ENCODE peak calls at places on chromosomes 1 and 21, in seven cellular contexts. L is kidney epithelial cell, U is GM13977, K is colonic mucosa, O is ovary, R is OCI-LY7, G is BE2C. T is an unnamed sample.

GRCh38 chr1:13687361-13687760 is 12.6 kb upstream of the PRDM2 start:
- DNase-seq in L (no peak), U (no peak), K (no peak), O (no peak), R (peak), G (no peak), T (no peak)

GRCh38 chr1:184075040-184076029 is 23.8 kb downstream of the TSEN15 start:
- DNase-seq in L (no peak), U (peak), K (peak), O (peak), R (peak), G (peak), T (no peak)

GRCh38 chr1:37931148-37931492 is 15.7 kb downstream of the INPP5B start:
- DNase-seq in L (no peak), U (no peak), K (peak), O (no peak), R (no peak), G (no peak), T (no peak)

GRCh38 chr1:7679873-7680790 is 91.0 kb upstream of the VAMP3 start:
- DNase-seq in L (no peak), U (peak), K (peak), O (peak), R (no peak), G (peak), T (peak)

GRCh38 chr1:209655832-209656231 is 3.6 kb upstream of the LAMB3 start:
- DNase-seq in L (no peak), U (no peak), K (peak), O (no peak), R (no peak), G (no peak), T (no peak)

GRCh38 chr21:16821588-16821987 is 691.3 kb upstream of the CXADR start:
- DNase-seq in L (no peak), U (no peak), K (no peak), O (no peak), R (no peak), G (no peak), T (no peak)

GRCh38 chr1:72280714-72281113 is 1.6 kb downstream of the NEGR1 start:
- DNase-seq in L (no peak), U (no peak), K (no peak), O (no peak), R (no peak), G (no peak), T (no peak)

GRCh38 chr1:152044386-152044785 is 7.6 kb upstream of the S100A11 start:
- DNase-seq in L (no peak), U (no peak), K (no peak), O (no peak), R (no peak), G (no peak), T (no peak)

GRCh38 chr1:117346206-117346928 is 20.9 kb upstream of the MAN1A2 start:
- DNase-seq in L (no peak), U (no peak), K (no peak), O (no peak), R (no peak), G (no peak), T (no peak)

GRCh38 chr21:14762734-14763694 is 216.9 kb upstream of the SAMSN1 start:
- DNase-seq in L (no peak), U (peak), K (no peak), O (no peak), R (peak), G (no peak), T (no peak)

GRCh38 chr1:168106274-168106673 is 30.5 kb downstream of the GPR161 start:
- DNase-seq in L (no peak), U (no peak), K (no peak), O (no peak), R (no peak), G (no peak), T (no peak)

GRCh38 chr1:72891976-72892375 is 609.6 kb upstream of the NEGR1 start:
- DNase-seq in L (no peak), U (no peak), K (no peak), O (no peak), R (no peak), G (no peak), T (no peak)

GRCh38 chr1:87327362-87328120 is 1.1 kb upstream of the LMO4 start:
- DNase-seq in L (no peak), U (no peak), K (no peak), O (no peak), R (no peak), G (no peak), T (no peak)

GRCh38 chr1:83766182-83766825 is 232.6 kb downstream of the TTLL7 start:
- DNase-seq in L (no peak), U (no peak), K (no peak), O (no peak), R (peak), G (no peak), T (no peak)

GRCh38 chr1:54256756-54257155 is 56.8 kb downstream of the MRPL37 start:
- DNase-seq in L (no peak), U (no peak), K (no peak), O (no peak), R (no peak), G (no peak), T (peak)

GRCh38 chr1:219659682-219660081 is 46.8 kb upstream of the ZC3H11B start:
- DNase-seq in L (no peak), U (no peak), K (no peak), O (no peak), R (no peak), G (no peak), T (no peak)

GRCh38 chr1:172135076-172135672 is 285.3 kb upstream of the C1orf105 start:
- DNase-seq in L (no peak), U (no peak), K (no peak), O (no peak), R (peak), G (no peak), T (no peak)

GRCh38 chr1:203926025-203926540 is 64.7 kb downstream of the SNRPE start:
- DNase-seq in L (no peak), U (no peak), K (no peak), O (no peak), R (no peak), G (no peak), T (no peak)

GRCh38 chr1:160081261-160081936 is at the start of gene KCNJ9:
- DNase-seq in L (no peak), U (no peak), K (no peak), O (no peak), R (no peak), G (no peak), T (peak)

GRCh38 chr1:155253208-155253607 is 2.1 kb downstream of the ENTREP3 start:
- DNase-seq in L (no peak), U (no peak), K (no peak), O (no peak), R (no peak), G (no peak), T (no peak)

GRCh38 chr21:34603710-34604057 is 11.2 kb downstream of the RCAN1 start:
- DNase-seq in L (no peak), U (no peak), K (no peak), O (no peak), R (no peak), G (no peak), T (no peak)

GRCh38 chr1:224800486-224801119 is 128.9 kb upstream of the DNAH14 start:
- DNase-seq in L (no peak), U (no peak), K (no peak), O (no peak), R (no peak), G (no peak), T (peak)

GRCh38 chr21:24210130-24210529 is 1397.2 kb downstream of the MRPL39 start:
- DNase-seq in L (no peak), U (no peak), K (no peak), O (no peak), R (no peak), G (no peak), T (no peak)

GRCh38 chr1:198856601-198857000 is 217.8 kb downstream of the PTPRC start:
- DNase-seq in L (no peak), U (no peak), K (no peak), O (no peak), R (no peak), G (no peak), T (no peak)

GRCh38 chr1:152479792-152480595 is 30.6 kb upstream of the LCE5A start:
- DNase-seq in L (no peak), U (peak), K (peak), O (peak), R (peak), G (peak), T (peak)

GRCh38 chr1:239361403-239361802 is 25.0 kb upstream of the CHRM3 start:
- DNase-seq in L (peak), U (no peak), K (no peak), O (no peak), R (no peak), G (no peak), T (no peak)

GRCh38 chr1:31849653-31850052 is 33.8 kb upstream of the SPOCD1 start:
- DNase-seq in L (no peak), U (no peak), K (no peak), O (no peak), R (no peak), G (no peak), T (no peak)

GRCh38 chr1:44976252-44976651 is 10.1 kb downstream of the EIF2B3 start:
- DNase-seq in L (no peak), U (no peak), K (no peak), O (no peak), R (no peak), G (no peak), T (no peak)

GRCh38 chr1:245180496-245180895 is 25.7 kb downstream of the KIF26B start:
- DNase-seq in L (no peak), U (no peak), K (no peak), O (no peak), R (no peak), G (no peak), T (no peak)

GRCh38 chr21:34802180-34802899 is 133.5 kb downstream of the CLIC6 start:
- DNase-seq in L (no peak), U (no peak), K (no peak), O (no peak), R (no peak), G (no peak), T (no peak)

GRCh38 chr1:46595127-46595526 is 8.9 kb downstream of the MKNK1 start:
- DNase-seq in L (no peak), U (no peak), K (peak), O (no peak), R (no peak), G (no peak), T (no peak)

GRCh38 chr1:14567903-14568302 is 30.6 kb upstream of the KAZN start:
- DNase-seq in L (no peak), U (no peak), K (no peak), O (no peak), R (no peak), G (no peak), T (no peak)

DNA sequence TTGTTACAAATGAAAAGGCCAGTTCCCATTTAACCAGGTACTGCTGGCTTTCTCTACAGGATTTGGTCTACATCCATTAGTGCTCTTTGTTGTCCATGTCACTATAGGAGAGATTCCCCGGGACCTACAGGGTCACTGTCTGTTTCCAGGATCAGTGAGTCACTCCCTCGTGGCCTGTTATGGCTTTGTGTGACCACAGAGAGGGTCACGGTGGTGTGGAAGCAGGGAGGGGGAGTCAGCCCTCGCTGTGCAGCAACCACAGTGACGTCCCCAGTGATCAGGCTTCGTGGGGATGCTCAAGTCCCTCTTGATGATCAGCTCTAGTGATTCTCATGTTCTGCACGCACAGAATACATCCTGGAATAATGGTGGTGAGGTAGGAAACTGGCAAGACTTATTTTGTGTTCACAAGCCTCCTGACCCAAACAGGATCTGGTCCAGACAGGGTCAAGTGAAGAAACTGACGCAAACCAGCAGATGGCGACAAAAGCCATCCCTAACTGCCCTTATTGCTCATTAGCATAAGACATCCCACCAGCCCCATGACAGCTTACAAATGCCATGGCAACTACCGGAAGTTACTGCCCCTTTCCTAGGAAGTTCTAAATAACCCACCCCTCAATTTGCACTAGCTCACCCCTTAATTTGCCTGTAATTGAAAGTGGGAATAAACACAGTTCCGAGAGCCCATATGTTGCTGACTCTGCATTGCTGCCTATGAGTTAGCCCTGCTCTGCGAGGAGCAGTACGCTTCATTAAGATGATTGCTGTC is 98.5 kb downstream of the DISC1 start:
- DNase-seq in L (no peak), U (peak), K (peak), O (no peak), R (peak), G (peak), T (peak)
- TF ChIP-seq CTCF in L (peak), U (peak), K (peak), O (no peak), R (peak), G (peak), T (peak)

GRCh38 chr1:22413799-22414198 is 37.9 kb upstream of the ZBTB40 start:
- DNase-seq in L (no peak), U (no peak), K (no peak), O (no peak), R (no peak), G (no peak), T (no peak)
- TF ChIP-seq CTCF in L (no peak), U (no peak), K (no peak), O (no peak), R (no peak), G (no peak), T (no peak)

GRCh38 chr1:27325286-27325685 is 3.3 kb downstream of the TMEM222 start:
- DNase-seq in L (no peak), U (no peak), K (no peak), O (no peak), R (no peak), G (no peak), T (no peak)

GRCh38 chr1:27322569-27323116 is 680 bp downstream of the TMEM222 start:
- DNase-seq in L (no peak), U (no peak), K (no peak), O (no peak), R (peak), G (no peak), T (no peak)

GRCh38 chr1:27318596-27318995 is 3.4 kb upstream of the TMEM222 start:
- DNase-seq in L (no peak), U (no peak), K (no peak), O (no peak), R (no peak), G (no peak), T (no peak)

GRCh38 chr1:27318137-27318536 is 3.8 kb upstream of the TMEM222 start:
- DNase-seq in L (no peak), U (no peak), K (no peak), O (no peak), R (no peak), G (no peak), T (no peak)

GRCh38 chr1:27321813-27322568 is at the start of gene TMEM222:
- DNase-seq in L (peak), U (peak), K (peak), O (peak), R (peak), G (peak), T (peak)
- TF ChIP-seq CTCF in L (no peak), U (no peak), K (no peak), O (peak), R (no peak), G (no peak), T (peak)

GRCh38 chr1:169196566-169196965 is 90.1 kb downstream of the ATP1B1 start:
- DNase-seq in L (no peak), U (no peak), K (no peak), O (no peak), R (no peak), G (no peak), T (no peak)
- TF ChIP-seq CTCF in L (no peak), U (no peak), K (no peak), O (no peak), R (no peak), G (no peak), T (no peak)

GRCh38 chr1:150429805-150430204 is 57.4 kb upstream of the TARS2 start:
- DNase-seq in L (no peak), U (peak), K (no peak), O (no peak), R (peak), G (no peak), T (no peak)
- TF ChIP-seq CTCF in L (peak), U (peak), K (no peak), O (no peak), R (peak), G (peak), T (no peak)

GRCh38 chr1:97781762-97782337 is 139.0 kb downstream of the DPYD start:
- DNase-seq in L (no peak), U (no peak), K (no peak), O (no peak), R (no peak), G (no peak), T (no peak)

GRCh38 chr1:97780884-97781283 is 139.9 kb downstream of the DPYD start:
- DNase-seq in L (no peak), U (no peak), K (no peak), O (no peak), R (no peak), G (no peak), T (no peak)

GRCh38 chr1:97783762-97784161 is 137.1 kb downstream of the DPYD start:
- DNase-seq in L (no peak), U (no peak), K (no peak), O (no peak), R (no peak), G (no peak), T (no peak)

DNA sequence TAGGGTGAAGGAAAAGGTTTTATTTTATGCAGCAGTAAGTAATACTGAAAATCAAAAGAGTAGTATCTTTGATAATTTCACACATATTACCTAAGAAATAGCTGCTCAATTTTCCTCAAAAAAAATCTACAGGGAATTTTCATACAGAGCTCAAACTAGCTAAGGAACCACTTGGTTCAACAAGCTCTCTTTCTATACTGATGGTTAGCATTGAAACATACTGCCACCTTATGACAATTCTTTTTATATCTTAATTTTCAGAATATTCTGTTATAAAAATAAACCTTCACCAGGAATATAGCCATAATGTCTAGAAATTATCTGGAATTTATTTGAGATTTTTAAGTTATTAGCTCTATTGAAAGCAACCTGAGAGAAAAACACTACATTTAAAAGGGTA is 142.1 kb downstream of the DPYD start:
- DNase-seq in L (no peak), U (no peak), K (no peak), O (no peak), R (no peak), G (no peak), T (no peak)
- TF ChIP-seq CTCF in L (no peak), U (no peak), K (no peak), O (no peak), R (no peak), G (peak), T (no peak)

GRCh38 chr1:47623174-47623940 is 185.5 kb downstream of the FOXD2 start:
- DNase-seq in L (no peak), U (no peak), K (no peak), O (no peak), R (no peak), G (no peak), T (no peak)

GRCh38 chr1:47621483-47621882 is 183.6 kb downstream of the FOXD2 start:
- DNase-seq in L (no peak), U (no peak), K (peak), O (peak), R (no peak), G (no peak), T (no peak)

GRCh38 chr1:47627016-47627415 is 189.2 kb downstream of the FOXD2 start:
- DNase-seq in L (no peak), U (no peak), K (peak), O (no peak), R (no peak), G (no peak), T (no peak)

GRCh38 chr1:47621977-47622376 is 184.1 kb downstream of the FOXD2 start:
- DNase-seq in L (no peak), U (no peak), K (no peak), O (peak), R (no peak), G (no peak), T (no peak)

DNA sequence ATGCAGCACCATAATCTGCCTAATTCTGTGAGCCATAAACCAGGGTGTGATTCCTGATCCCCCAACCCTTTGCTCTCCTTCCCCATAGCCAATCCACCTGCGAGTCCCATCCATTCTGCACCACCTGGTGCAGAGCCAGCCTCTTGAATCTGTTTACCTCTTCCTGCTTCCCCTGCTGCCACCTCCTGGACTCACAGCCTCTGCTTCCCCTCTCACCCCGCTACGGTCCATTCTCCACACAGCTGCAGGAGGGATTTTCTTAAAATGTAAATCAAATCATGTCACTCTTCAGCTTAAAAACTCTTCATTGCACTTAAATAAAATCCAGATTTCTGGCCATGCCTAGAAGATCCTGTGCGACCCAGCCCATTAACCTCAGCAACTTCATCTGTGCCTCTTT is 186.7 kb downstream of the FOXD2 start:
- DNase-seq in L (no peak), U (no peak), K (peak), O (no peak), R (peak), G (no peak), T (no peak)
- TF ChIP-seq CTCF in L (peak), U (no peak), K (no peak), O (no peak), R (peak), G (no peak), T (no peak)

T was measured in glutamatergic neuron.